ENCODE peak calls at places on chromosomes 16 and 17, in four cellular contexts. P, X, V and E are unnamed samples. For H3K4me1, the result is how much of the 10 kb centered on the place peaks cover.

GRCh38 chr17:72903522-72903921 is 189.0 kb downstream of the SLC39A11 start:
- DNase-seq in P (no peak), X (no peak), V (no peak), E (no peak)

GRCh38 chr17:75480281-75480680 is 23.8 kb downstream of the TMEM94 start:
- DNase-seq in P (no peak), X (no peak), V (no peak), E (no peak)

GRCh38 chr17:72488542-72489272 is 367.9 kb downstream of the SOX9 start:
- DNase-seq in P (no peak), X (no peak), V (no peak), E (no peak)

GRCh38 chr17:56623383-56623782 is 29.9 kb downstream of the NOG start:
- DNase-seq in P (no peak), X (no peak), V (no peak), E (no peak)

GRCh38 chr17:3678821-3679175 is 10.2 kb downstream of the EMC6 start:
- DNase-seq in P (no peak), X (no peak), V (no peak), E (no peak)

GRCh38 chr17:80960037-80960796 is 31.4 kb upstream of the CHMP6 start:
- DNase-seq in P (no peak), X (no peak), V (no peak), E (no peak)

GRCh38 chr16:57962756-57963155 is 8.2 kb downstream of the CNGB1 start:
- DNase-seq in P (no peak), X (no peak), V (no peak), E (no peak)

GRCh38 chr17:70365098-70365583 is 195.8 kb downstream of the KCNJ2 start:
- DNase-seq in P (no peak), X (no peak), V (peak), E (no peak)

GRCh38 chr16:86466695-86467406 is 43.5 kb upstream of the FOXF1 start:
- DNase-seq in P (peak), X (no peak), V (no peak), E (no peak)

GRCh38 chr17:38405654-38406053 is 22.6 kb upstream of the ARHGAP23 start:
- DNase-seq in P (no peak), X (no peak), V (no peak), E (no peak)

GRCh38 chr17:81478119-81478518 is 34.5 kb downstream of the ACTG1 start:
- DNase-seq in P (no peak), X (no peak), V (no peak), E (no peak)

GRCh38 chr17:47630614-47631013 is 19.1 kb upstream of the KPNB1 start:
- DNase-seq in P (no peak), X (no peak), V (no peak), E (no peak)

GRCh38 chr17:1871743-1872142 is 41.9 kb downstream of the RPA1 start:
- DNase-seq in P (no peak), X (no peak), V (no peak), E (peak)

GRCh38 chr16:65201446-65202010 is 79.7 kb upstream of the CDH11 start:
- DNase-seq in P (no peak), X (no peak), V (no peak), E (no peak)

GRCh38 chr17:68122587-68122986 is 87.1 kb downstream of the KPNA2 start:
- DNase-seq in P (no peak), X (no peak), V (no peak), E (no peak)

GRCh38 chr16:61937646-61938045 is 98.6 kb downstream of the CDH8 start:
- DNase-seq in P (no peak), X (no peak), V (no peak), E (no peak)

DNA sequence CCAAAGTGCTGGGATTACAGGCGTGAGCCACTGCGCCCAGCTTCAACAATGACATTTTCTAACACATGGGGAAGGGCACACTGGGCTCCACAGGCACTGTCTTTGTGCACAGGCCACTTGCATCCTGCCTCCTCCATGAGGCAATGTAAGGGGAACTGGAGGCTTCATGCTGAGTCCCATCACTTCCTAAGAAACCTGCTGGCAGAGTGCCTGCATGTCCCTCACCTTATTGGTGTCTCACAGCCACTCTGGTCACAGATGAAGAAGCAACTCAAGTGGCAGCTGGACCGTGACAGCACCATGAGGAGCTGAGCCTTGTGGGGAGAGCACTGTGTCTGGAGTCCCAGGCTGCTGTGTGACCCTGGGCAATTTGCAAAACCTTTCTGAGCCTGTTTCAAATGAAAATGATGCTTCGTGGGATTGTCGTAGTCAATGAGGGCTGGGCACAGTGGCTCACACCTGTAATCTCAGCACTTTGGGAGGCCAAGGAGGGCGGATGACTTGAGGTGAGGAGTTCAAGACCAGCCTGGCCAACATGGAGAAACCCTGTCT is 19.5 kb downstream of the ANKRD40 start:
- DNase-seq in P (no peak), X (no peak), V (no peak), E (no peak)
- H3K4me1 ChIP-seq in P (half or more), X (under half), V (under half), E (under half)

GRCh38 chr16:89366561-89367537 is 123.5 kb downstream of the ANKRD11 start:
- DNase-seq in P (no peak), X (no peak), V (no peak), E (no peak)

GRCh38 chr16:89365996-89366395 is 124.4 kb downstream of the ANKRD11 start:
- DNase-seq in P (no peak), X (no peak), V (no peak), E (no peak)

GRCh38 chr16:89365044-89365467 is 125.3 kb downstream of the ANKRD11 start:
- DNase-seq in P (no peak), X (no peak), V (peak), E (no peak)

GRCh38 chr16:89363621-89364393 is 126.6 kb downstream of the ANKRD11 start:
- DNase-seq in P (peak), X (no peak), V (peak), E (no peak)

GRCh38 chr16:89364603-89365002 is 125.8 kb downstream of the ANKRD11 start:
- DNase-seq in P (no peak), X (no peak), V (peak), E (no peak)
- H3K4me1 ChIP-seq in P (under half), X (half or more), V (half or more), E (half or more)

GRCh38 chr16:54284931-54285413 is 1.6 kb downstream of the IRX3 start:
- DNase-seq in P (no peak), X (no peak), V (no peak), E (no peak)

GRCh38 chr16:54285414-54286066 is 1.0 kb downstream of the IRX3 start:
- DNase-seq in P (no peak), X (peak), V (no peak), E (no peak)

GRCh38 chr16:54286330-54287017 is at the start of gene IRX3:
- DNase-seq in P (peak), X (peak), V (peak), E (no peak)

GRCh38 chr16:54287018-54287757 is 601 bp upstream of the IRX3 start:
- DNase-seq in P (no peak), X (no peak), V (no peak), E (no peak)

DNA sequence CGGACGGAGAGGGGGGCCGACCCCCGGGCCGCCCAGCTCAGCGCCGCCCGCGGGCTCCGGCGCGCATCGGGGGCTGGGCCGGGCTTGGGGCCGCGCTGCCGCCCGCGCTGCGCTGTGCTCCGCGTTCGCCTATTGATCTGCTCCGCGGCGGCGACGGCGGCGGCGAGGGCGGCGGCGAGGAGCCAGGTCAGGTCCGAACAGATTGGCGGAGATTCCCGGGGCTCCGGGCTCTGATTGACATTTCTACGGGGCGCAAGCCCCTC is 589 bp downstream of the IRX3 start:
- DNase-seq in P (no peak), X (no peak), V (no peak), E (no peak)
- H3K4me1 ChIP-seq in P (half or more), X (under half), V (under half), E (under half)

DNA sequence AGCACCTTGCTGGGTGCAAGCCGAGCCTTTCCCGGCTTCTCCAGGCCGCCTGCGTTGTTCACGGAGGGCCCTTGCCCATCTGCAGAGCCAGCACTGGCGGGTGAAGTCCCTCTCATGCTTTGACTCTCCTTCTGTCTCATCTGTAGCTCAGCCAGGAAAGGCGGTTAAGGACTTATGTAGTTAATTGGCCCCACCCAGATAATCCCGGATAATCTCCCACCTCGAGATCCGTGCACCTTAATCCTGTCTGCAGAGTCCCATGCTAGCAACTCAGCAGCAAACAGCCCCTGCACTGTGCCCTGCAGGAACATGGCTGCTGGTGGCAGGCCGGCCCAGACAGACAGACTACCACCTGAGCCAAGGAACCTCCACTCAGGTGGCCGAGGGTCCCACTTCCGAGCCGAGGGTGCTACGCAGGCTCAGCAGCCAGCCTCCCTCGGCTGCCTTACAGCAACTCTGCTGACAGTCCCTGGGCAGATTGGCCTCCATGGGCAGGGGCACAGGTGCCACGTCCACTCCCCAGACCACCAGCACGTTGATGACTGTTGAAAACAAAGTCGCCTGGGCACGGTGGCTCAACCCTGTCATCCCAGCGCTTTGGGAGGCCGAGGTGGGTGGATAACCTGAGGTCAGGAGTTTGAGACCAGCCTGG is 16.9 kb downstream of the RAB40C start:
- DNase-seq in P (no peak), X (no peak), V (no peak), E (no peak)
- H3K4me1 ChIP-seq in P (under half), X (under half), V (under half), E (under half)

DNA sequence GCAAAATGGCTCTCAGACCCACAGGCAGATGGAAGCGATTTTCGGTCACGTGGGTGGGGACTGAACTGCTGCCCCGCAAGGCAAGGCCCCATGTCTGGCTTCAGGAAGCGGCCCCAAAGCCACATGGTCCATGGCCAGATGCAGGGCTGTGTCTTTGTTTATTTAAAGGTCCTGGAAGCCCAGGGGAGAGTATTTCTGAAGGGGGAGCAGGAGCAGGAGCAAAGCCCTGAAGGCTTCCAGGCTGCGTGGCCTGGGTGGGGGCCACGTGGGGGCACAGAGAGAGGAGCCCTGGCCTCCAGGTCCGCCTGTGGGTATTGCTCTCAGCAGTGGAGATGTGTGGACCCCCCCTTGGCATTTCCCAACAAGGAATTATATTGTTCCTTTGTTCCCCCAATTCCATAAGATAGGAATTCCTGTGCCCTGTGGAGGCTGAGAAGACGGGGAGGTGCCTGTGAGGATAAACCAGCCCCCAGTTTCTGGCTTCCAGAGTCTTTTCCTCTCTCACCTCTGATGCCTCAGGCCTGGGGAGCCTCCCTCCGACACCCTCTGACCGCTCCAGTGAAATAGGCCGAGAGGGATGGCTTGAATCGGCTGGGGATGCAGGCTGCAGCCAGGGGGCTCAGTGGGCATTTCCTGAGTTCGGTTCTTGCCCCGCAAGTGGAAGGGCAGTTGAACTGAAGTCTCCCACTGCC is 339.2 kb downstream of the SEC14L1 start:
- DNase-seq in P (no peak), X (no peak), V (no peak), E (no peak)
- H3K4me1 ChIP-seq in P (under half), X (under half), V (under half), E (half or more)

DNA sequence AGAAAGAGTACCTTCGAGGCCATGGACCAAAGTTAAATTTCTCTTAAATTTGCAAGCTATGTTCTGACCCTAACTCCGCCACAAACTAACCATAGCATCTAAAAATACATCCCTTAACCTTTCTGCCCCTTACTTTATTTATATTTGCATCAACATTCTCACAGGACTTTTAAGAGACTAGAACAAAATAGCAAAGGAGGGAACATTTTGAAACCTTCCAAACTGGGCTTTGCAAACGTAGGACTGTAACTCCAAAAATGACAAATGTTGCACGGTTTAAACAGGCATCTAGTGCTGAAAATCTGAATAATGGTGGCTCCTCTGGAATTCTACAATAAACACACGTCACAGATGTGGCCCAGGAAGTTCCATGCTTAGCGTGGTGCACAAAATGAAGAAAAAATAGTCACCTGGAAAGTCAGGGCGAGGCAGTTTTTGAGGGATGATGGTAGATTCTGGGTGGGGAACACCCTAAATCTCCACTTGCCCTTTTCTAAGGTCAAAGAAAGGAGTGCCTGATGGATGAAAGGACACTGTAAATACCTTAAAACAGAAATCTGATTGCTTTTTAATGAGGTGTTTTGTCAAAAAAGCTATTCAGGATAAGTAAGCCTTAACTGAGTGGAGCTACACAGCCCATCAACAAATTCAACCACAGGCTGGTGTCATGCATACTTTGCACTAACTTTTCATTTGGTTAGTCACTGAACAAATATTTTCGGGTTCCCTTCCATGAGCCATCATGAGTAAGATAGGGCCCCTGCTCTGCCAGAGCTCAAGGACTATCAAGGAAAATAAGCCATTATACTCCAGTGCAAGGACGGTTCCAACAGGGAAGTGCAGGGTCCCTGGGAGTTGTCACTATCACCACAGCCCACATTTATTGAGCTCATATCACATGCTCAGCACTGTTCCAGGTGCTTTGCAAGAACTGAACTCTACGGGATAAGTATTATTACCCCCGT is 21.2 kb downstream of the ARHGAP17 start:
- DNase-seq in P (peak), X (no peak), V (peak), E (no peak)
- H3K4me1 ChIP-seq in P (half or more), X (half or more), V (half or more), E (under half)

GRCh38 chr17:41518789-41519449 is at the start of gene KRT15:
- DNase-seq in P (no peak), X (no peak), V (no peak), E (no peak)

GRCh38 chr17:41519501-41520224 is 973 bp upstream of the KRT15 start:
- DNase-seq in P (peak), X (no peak), V (no peak), E (no peak)

GRCh38 chr17:41518031-41518430 is 659 bp downstream of the KRT15 start:
- DNase-seq in P (no peak), X (no peak), V (no peak), E (no peak)

GRCh38 chr17:41516147-41516827 is 2.4 kb downstream of the KRT15 start:
- DNase-seq in P (no peak), X (no peak), V (no peak), E (no peak)

GRCh38 chr17:41516828-41517283 is 1.8 kb downstream of the KRT15 start:
- DNase-seq in P (no peak), X (no peak), V (no peak), E (no peak)
- H3K4me1 ChIP-seq in P (under half), X (under half), V (under half), E (under half)

GRCh38 chr17:66353937-66354401 is 51.6 kb downstream of the PRKCA start:
- DNase-seq in P (no peak), X (no peak), V (peak), E (no peak)

GRCh38 chr17:66354472-66354871 is 52.1 kb downstream of the PRKCA start:
- DNase-seq in P (no peak), X (no peak), V (no peak), E (no peak)

GRCh38 chr17:66351053-66351452 is 48.6 kb downstream of the PRKCA start:
- DNase-seq in P (peak), X (peak), V (no peak), E (no peak)

GRCh38 chr17:66349549-66350245 is 47.3 kb downstream of the PRKCA start:
- DNase-seq in P (no peak), X (no peak), V (no peak), E (no peak)

GRCh38 chr17:66351701-66352100 is 49.3 kb downstream of the PRKCA start:
- DNase-seq in P (no peak), X (no peak), V (no peak), E (no peak)
- H3K4me1 ChIP-seq in P (half or more), X (under half), V (under half), E (under half)

DNA sequence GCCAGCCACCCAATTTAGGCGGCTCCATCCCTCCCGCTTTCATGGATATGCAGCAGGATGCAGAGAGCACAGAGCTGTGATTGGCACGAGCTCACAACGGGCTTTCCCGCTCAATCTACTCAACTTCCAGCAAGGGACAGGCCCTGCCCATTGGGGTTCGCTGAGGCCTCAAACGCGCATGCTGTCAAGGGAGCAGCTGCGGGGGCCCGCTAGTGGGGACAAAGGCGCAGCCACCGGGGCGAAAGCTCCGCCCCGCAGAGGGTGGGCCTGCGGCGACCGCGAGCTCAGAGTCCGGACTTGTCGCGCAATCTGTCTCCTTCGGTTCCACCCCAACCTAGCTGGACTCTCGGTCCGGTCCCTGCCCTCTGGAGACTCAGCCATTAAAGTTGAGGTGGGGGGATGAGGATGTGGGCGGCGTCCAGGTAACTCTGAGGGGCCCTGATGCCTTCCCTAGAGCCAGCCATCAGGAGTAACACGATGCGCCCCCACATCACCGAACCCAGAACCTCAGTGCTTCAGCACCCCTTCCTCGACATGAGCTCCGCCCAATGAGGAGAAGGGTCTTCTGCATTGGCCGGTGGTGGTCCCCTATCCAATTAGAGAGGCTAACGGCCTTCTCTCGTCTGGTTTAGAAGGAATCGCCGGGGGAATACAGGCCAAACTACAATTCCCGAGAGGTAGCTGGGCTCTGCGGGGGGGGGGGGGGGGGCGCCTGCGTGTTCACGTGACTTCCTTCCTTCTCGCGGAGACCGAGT is 489 bp upstream of the NFATC3 start:
- DNase-seq in P (peak), X (peak), V (peak), E (peak)
- H3K4me1 ChIP-seq in P (under half), X (half or more), V (under half), E (half or more)